ENCODE peak calls at places on chromosomes 3 and 15, in eight cellular contexts. H is B cell, Y is hypothalamus, R is GM12865, X is thoracic aorta, N is RPMI7951, O is GM12891, A is mesendoderm. V is an unnamed sample.

GRCh38 chr3:52277972-52278509 is 408 bp downstream of the WDR82 start:
- DNase-seq in X (no peak), O (no peak), Y (no peak), A (peak), R (peak), N (no peak), H (no peak), V (peak)

GRCh38 chr3:125313060-125313635 is 62.0 kb downstream of the ZNF148 start:
- DNase-seq in Y (no peak), O (no peak), X (no peak), H (no peak), N (peak), R (no peak), A (peak), V (no peak)

GRCh38 chr3:10288575-10288960 is 4.2 kb downstream of the GHRL start:
- DNase-seq in R (no peak), X (no peak), O (no peak), H (no peak), N (no peak), A (no peak), Y (no peak), V (no peak)

GRCh38 chr3:184156522-184156955 is 1.4 kb downstream of the DVL3 start:
- DNase-seq in O (no peak), A (peak), X (no peak), N (peak), R (no peak), H (no peak), Y (peak), V (no peak)

GRCh38 chr3:58388550-58389061 is 45.0 kb downstream of the PDHB start:
- DNase-seq in R (no peak), X (no peak), Y (no peak), A (peak), O (no peak), N (peak), H (no peak), V (no peak)

GRCh38 chr15:76168237-76168984 is 108.6 kb downstream of the TMEM266 start:
- DNase-seq in H (no peak), O (no peak), A (no peak), X (no peak), R (no peak), N (peak), Y (no peak), V (no peak)

GRCh38 chr15:79644091-79644490 is 212.0 kb downstream of the MINAR1 start:
- DNase-seq in A (peak), Y (no peak), N (peak), O (no peak), H (no peak), X (no peak), R (no peak), V (no peak)

GRCh38 chr3:58835075-58835474 is 168.5 kb upstream of the FAM3D start:
- DNase-seq in H (no peak), A (no peak), N (peak), O (no peak), Y (no peak), X (no peak), R (no peak), V (no peak)

GRCh38 chr3:124407260-124407659 is 323.0 kb upstream of the UMPS start:
- DNase-seq in Y (no peak), A (no peak), O (no peak), X (no peak), R (no peak), H (no peak), N (no peak), V (no peak)

GRCh38 chr3:132543016-132543739 is 53.9 kb upstream of the ACKR4 start:
- DNase-seq in A (no peak), N (peak), O (no peak), H (no peak), X (no peak), R (no peak), Y (no peak), V (no peak)